ENCODE peak calls at places on chromosomes 7 and 10, in ten cellular contexts. N, C, W, X, L, A, J, M, E and F are unnamed samples.

GRCh38 chr10:87660484-87661133 is 931 bp downstream of the PAPSS2 start:
- DNase-seq in J (no peak), W (peak; percentile 38), L (no peak), A (peak; percentile 28), X (no peak), N (no peak), M (no peak), C (peak; percentile 82), E (peak; percentile 39), F (no peak)

GRCh38 chr10:68135922-68136718 is 26.8 kb downstream of the MYPN start:
- DNase-seq in N (peak; percentile 90), L (no peak), W (peak; percentile 78), M (peak; percentile 83), J (no peak), C (peak; percentile 14), X (no peak), E (peak; percentile 94), A (no peak), F (no peak)

GRCh38 chr10:70715853-70716795 is 43.8 kb downstream of the ADAMTS14 start:
- DNase-seq in J (no peak), A (no peak), E (no peak), L (peak; percentile 11), M (peak; percentile 58), C (peak; percentile 10), N (peak; percentile 3), X (peak; percentile 70), W (no peak), F (no peak)

GRCh38 chr10:58817499-58817898 is 304.8 kb downstream of the BICC1 start:
- DNase-seq in M (no peak), L (no peak), A (no peak), W (no peak), E (no peak), N (no peak), X (no peak), C (no peak), J (no peak), F (no peak)

GRCh38 chr7:144728556-144728955 is 107.3 kb downstream of the TPK1 start:
- DNase-seq in N (no peak), J (no peak), M (no peak), L (no peak), A (no peak), X (no peak), W (no peak), E (no peak), C (no peak), F (no peak)

GRCh38 chr10:130137077-130137448 is 872 bp downstream of the GLRX3 start:
- DNase-seq in J (no peak), E (peak; percentile 23), L (no peak), A (no peak), N (peak; percentile 37), W (no peak), X (no peak), C (no peak), M (peak; percentile 22), F (no peak)

GRCh38 chr10:43598447-43598846 is 7.8 kb upstream of the ZNF485 start:
- DNase-seq in X (no peak), N (no peak), A (peak; percentile 24), W (no peak), M (no peak), J (no peak), E (no peak), C (no peak), L (no peak), F (no peak)

GRCh38 chr10:128210215-128211063 is 84.2 kb upstream of the MKI67 start:
- DNase-seq in W (no peak), M (peak; percentile 53), N (no peak), A (peak; percentile 30), X (peak; percentile 76), C (peak; percentile 54), J (peak; percentile 85), E (peak; percentile 7), L (peak; percentile 79), F (peak; percentile 87)

GRCh38 chr7:42097756-42098155 is 139.3 kb downstream of the GLI3 start:
- DNase-seq in A (no peak), C (no peak), W (peak; percentile 73), L (no peak), M (peak; percentile 94), X (no peak), N (peak; percentile 99), J (no peak), E (peak; percentile 98), F (no peak)

GRCh38 chr10:60086421-60086820 is 180.1 kb upstream of the CCDC6 start:
- DNase-seq in X (no peak), J (no peak), E (no peak), C (no peak), W (no peak), A (no peak), L (no peak), N (no peak), M (no peak), F (no peak)

GRCh38 chr10:5658871-5659618 is 7.3 kb downstream of the ASB13 start:
- DNase-seq in A (no peak), E (no peak), X (no peak), C (no peak), L (no peak), M (no peak), J (no peak), W (no peak), N (no peak), F (no peak)

GRCh38 chr7:100887186-100887954 is 2.1 kb downstream of the UFSP1 start:
- DNase-seq in C (no peak), N (no peak), L (no peak), X (peak; percentile 73), A (no peak), M (no peak), W (no peak), E (no peak), J (peak; percentile 83), F (peak; percentile 86)

GRCh38 chr7:13044309-13044708 is 356.9 kb downstream of the ARL4A start:
- DNase-seq in J (no peak), W (no peak), L (no peak), A (no peak), X (no peak), N (no peak), M (no peak), C (no peak), E (no peak), F (no peak)

GRCh38 chr10:1333981-1334380 is 277.8 kb downstream of the WDR37 start:
- DNase-seq in J (no peak), W (no peak), M (no peak), X (no peak), C (no peak), A (no peak), E (no peak), L (no peak), N (no peak), F (no peak)

GRCh38 chr10:71969929-71970328 is 5.7 kb downstream of the CHST3 start:
- DNase-seq in A (no peak), C (no peak), J (no peak), W (no peak), N (no peak), M (no peak), L (no peak), E (no peak), X (no peak), F (no peak)

GRCh38 chr10:121165276-121165675 is 314.1 kb downstream of the WDR11 start:
- DNase-seq in L (no peak), E (peak; percentile 42), X (no peak), J (no peak), A (no peak), M (peak; percentile 21), N (peak; percentile 70), C (no peak), W (no peak), F (no peak)

GRCh38 chr7:101885597-101885955 is 68.2 kb downstream of the CUX1 start:
- DNase-seq in A (no peak), X (no peak), L (no peak), N (no peak), W (no peak), C (peak; percentile 15), J (no peak), E (no peak), M (no peak), F (no peak)

GRCh38 chr7:149313981-149314380 is 52.0 kb downstream of the ZNF783 start:
- DNase-seq in C (no peak), W (no peak), M (no peak), J (no peak), X (no peak), E (no peak), N (no peak), L (no peak), A (no peak), F (no peak)
- TF ChIP-seq CTCF in C (no peak), W (no peak), M (no peak), J (no peak), X (no peak), E (no peak), N (no peak), L (no peak), A (no peak), F (no peak)

DNA sequence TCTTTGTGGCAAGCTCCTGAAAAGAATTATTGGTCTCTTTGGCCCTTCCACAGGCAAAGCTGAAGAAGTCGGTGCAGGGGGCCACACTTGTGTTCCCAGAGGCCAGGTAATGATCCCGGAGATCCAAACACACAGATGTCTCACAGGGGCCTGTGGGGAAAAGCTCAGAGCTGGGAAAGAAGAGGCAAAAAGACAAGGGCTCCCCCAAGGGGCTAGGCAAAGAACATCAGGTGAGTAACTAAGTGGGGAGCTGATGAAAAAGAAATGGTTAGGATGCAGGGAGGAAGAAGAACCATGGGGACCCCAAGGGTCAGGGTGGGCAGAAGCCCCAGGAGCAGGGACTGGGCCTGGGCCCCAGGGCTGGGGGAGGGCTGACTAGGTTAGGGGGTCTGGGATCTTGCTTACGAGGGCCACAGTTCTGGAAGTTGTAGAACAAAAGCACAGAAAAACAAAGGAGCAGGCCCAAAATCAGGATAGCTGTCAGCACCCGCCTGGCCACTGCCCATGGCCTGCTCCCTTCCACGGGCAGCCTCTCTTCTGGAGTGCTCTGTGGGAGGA is 1.1 kb downstream of the KEL start:
- DNase-seq in C (no peak), X (no peak), L (no peak), A (no peak), W (no peak), J (no peak), M (peak; percentile 37), E (peak; percentile 13), N (no peak), F (no peak)
- TF ChIP-seq CTCF in C (peak; percentile 8), X (peak; percentile 27), L (no peak), A (no peak), W (no peak), J (peak; percentile 6), M (no peak), E (peak; percentile 63), N (peak; percentile 51), F (peak; percentile 25)

DNA sequence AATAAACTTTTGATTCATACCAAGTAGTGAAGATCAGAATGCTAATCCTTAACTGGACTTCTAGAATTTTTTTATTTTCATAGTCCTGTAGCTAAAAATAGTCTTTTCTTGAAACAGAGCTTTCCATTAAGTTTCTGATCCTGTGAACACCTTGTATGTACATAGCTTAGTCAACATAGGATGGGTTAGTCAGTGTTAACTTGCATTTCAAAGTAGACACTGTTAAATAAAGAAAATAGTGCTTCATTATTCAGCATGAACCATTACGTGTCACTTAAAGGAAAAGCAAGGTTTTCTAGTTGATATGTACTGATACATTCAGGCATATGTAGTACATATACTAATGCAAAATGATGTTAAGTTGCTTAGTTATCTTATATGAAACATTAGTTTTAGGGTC is 7.5 kb upstream of the HDAC9 start:
- DNase-seq in W (no peak), A (no peak), M (no peak), J (no peak), X (no peak), E (peak; percentile 39), L (no peak), C (no peak), N (no peak), F (no peak)
- TF ChIP-seq CTCF in W (no peak), A (no peak), M (no peak), J (no peak), X (no peak), E (no peak), L (no peak), C (no peak), N (no peak), F (no peak)

GRCh38 chr10:16518822-16519221 is 2.9 kb downstream of the C1QL3 start:
- DNase-seq in W (no peak), M (no peak), N (no peak), A (no peak), J (no peak), C (no peak), L (no peak), X (no peak), E (no peak), F (no peak)
- TF ChIP-seq CTCF in W (no peak), M (no peak), N (peak; percentile 39), A (no peak), J (peak; percentile 19), C (no peak), L (peak; percentile 56), X (peak; percentile 27), E (no peak), F (peak; percentile 29)